ENCODE peak calls at places on chromosomes 12 and 14, in five cellular contexts. One of them, this sample, is unnamed.

GRCh38 chr12:11347810-11348209 is 37.6 kb upstream of the PRB4 start:
- DNase-seq in iPS DF 6.9: no peak
- DNase-seq in cardiac muscle cell: no peak
- DNase-seq in IMR-90: no peak
- DNase-seq in endothelial cell of umbilical vein: no peak
- DNase-seq in this sample: no peak

GRCh38 chr14:68815288-68816182 is 22.7 kb upstream of the ZFP36L1 start:
- DNase-seq in IMR-90: no peak
- DNase-seq in endothelial cell of umbilical vein: peak; percentile 62
- DNase-seq in cardiac muscle cell: no peak
- DNase-seq in iPS DF 6.9: no peak
- DNase-seq in this sample: no peak

GRCh38 chr14:76985021-76985420 is 43.5 kb downstream of the IRF2BPL start:
- DNase-seq in endothelial cell of umbilical vein: no peak
- DNase-seq in IMR-90: peak; percentile 75
- DNase-seq in iPS DF 6.9: no peak
- DNase-seq in cardiac muscle cell: peak; percentile 66
- DNase-seq in this sample: no peak

GRCh38 chr12:70154087-70154486 is 89.1 kb upstream of the CNOT2 start:
- DNase-seq in IMR-90: no peak
- DNase-seq in iPS DF 6.9: no peak
- DNase-seq in cardiac muscle cell: no peak
- DNase-seq in endothelial cell of umbilical vein: no peak
- DNase-seq in this sample: no peak

GRCh38 chr14:36519431-36520321 is at the start of gene NKX2-1:
- DNase-seq in IMR-90: no peak
- DNase-seq in endothelial cell of umbilical vein: no peak
- DNase-seq in iPS DF 6.9: no peak
- DNase-seq in cardiac muscle cell: no peak
- DNase-seq in this sample: no peak

GRCh38 chr12:1629338-1630080 is 478 bp downstream of the WNT5B start:
- DNase-seq in endothelial cell of umbilical vein: no peak
- DNase-seq in cardiac muscle cell: no peak
- DNase-seq in IMR-90: no peak
- DNase-seq in iPS DF 6.9: no peak
- DNase-seq in this sample: peak; percentile 57

GRCh38 chr14:73269729-73270651 is 32.7 kb downstream of the PAPLN start:
- DNase-seq in cardiac muscle cell: peak; percentile 48
- DNase-seq in endothelial cell of umbilical vein: peak; percentile 61
- DNase-seq in IMR-90: peak; percentile 18
- DNase-seq in iPS DF 6.9: no peak
- DNase-seq in this sample: no peak

GRCh38 chr12:68001486-68002466 is 12.5 kb downstream of the IFNG-AS1 start:
- DNase-seq in iPS DF 6.9: no peak
- DNase-seq in endothelial cell of umbilical vein: peak; percentile 3
- DNase-seq in IMR-90: peak; percentile 6
- DNase-seq in cardiac muscle cell: peak; percentile 28
- DNase-seq in this sample: peak; percentile 65

GRCh38 chr12:81596558-81596957 is 162.6 kb downstream of the PPFIA2 start:
- DNase-seq in iPS DF 6.9: no peak
- DNase-seq in IMR-90: no peak
- DNase-seq in endothelial cell of umbilical vein: no peak
- DNase-seq in cardiac muscle cell: no peak
- DNase-seq in this sample: no peak

GRCh38 chr12:13044859-13045384 is 741 bp downstream of the FAM234B start:
- DNase-seq in IMR-90: no peak
- DNase-seq in endothelial cell of umbilical vein: peak; percentile 47
- DNase-seq in cardiac muscle cell: peak; percentile 29
- DNase-seq in iPS DF 6.9: no peak
- DNase-seq in this sample: no peak

GRCh38 chr14:33165144-33165925 is 226.7 kb downstream of the NPAS3 start:
- DNase-seq in IMR-90: no peak
- DNase-seq in iPS DF 6.9: no peak
- DNase-seq in endothelial cell of umbilical vein: no peak
- DNase-seq in cardiac muscle cell: no peak
- DNase-seq in this sample: peak; percentile 85

GRCh38 chr12:105736498-105736897 is 402.3 kb downstream of the NUAK1 start:
- DNase-seq in iPS DF 6.9: no peak
- DNase-seq in endothelial cell of umbilical vein: no peak
- DNase-seq in cardiac muscle cell: no peak
- DNase-seq in IMR-90: no peak
- DNase-seq in this sample: no peak

GRCh38 chr14:91331761-91332447 is 85.7 kb downstream of the CCDC88C start:
- DNase-seq in cardiac muscle cell: no peak
- DNase-seq in IMR-90: no peak
- DNase-seq in endothelial cell of umbilical vein: peak; percentile 43
- DNase-seq in iPS DF 6.9: no peak
- DNase-seq in this sample: no peak

GRCh38 chr12:59672273-59672672 is 76.4 kb downstream of the SLC16A7 start:
- DNase-seq in iPS DF 6.9: no peak
- DNase-seq in IMR-90: no peak
- DNase-seq in cardiac muscle cell: no peak
- DNase-seq in endothelial cell of umbilical vein: no peak
- DNase-seq in this sample: no peak

GRCh38 chr12:91289881-91290280 is 107.3 kb upstream of the DCN start:
- DNase-seq in endothelial cell of umbilical vein: peak; percentile 36
- DNase-seq in iPS DF 6.9: no peak
- DNase-seq in IMR-90: no peak
- DNase-seq in cardiac muscle cell: no peak
- DNase-seq in this sample: no peak

GRCh38 chr14:52661314-52661713 is 34.0 kb downstream of the ERO1A start:
- DNase-seq in cardiac muscle cell: no peak
- DNase-seq in iPS DF 6.9: no peak
- DNase-seq in endothelial cell of umbilical vein: no peak
- DNase-seq in IMR-90: no peak
- DNase-seq in this sample: no peak

GRCh38 chr14:31461545-31461944 is 4.2 kb upstream of the DTD2 start:
- DNase-seq in cardiac muscle cell: no peak
- DNase-seq in IMR-90: no peak
- DNase-seq in iPS DF 6.9: no peak
- DNase-seq in endothelial cell of umbilical vein: no peak
- DNase-seq in this sample: no peak

GRCh38 chr14:31456841-31457664 is at the start of gene DTD2:
- DNase-seq in cardiac muscle cell: peak; percentile 97
- DNase-seq in iPS DF 6.9: peak; percentile 52
- DNase-seq in IMR-90: peak; percentile 92
- DNase-seq in endothelial cell of umbilical vein: peak; percentile 95
- DNase-seq in this sample: peak; percentile 94

GRCh38 chr14:31457665-31458659 is 656 bp upstream of the DTD2 start:
- DNase-seq in endothelial cell of umbilical vein: no peak
- DNase-seq in iPS DF 6.9: no peak
- DNase-seq in cardiac muscle cell: no peak
- DNase-seq in IMR-90: no peak
- DNase-seq in this sample: peak; percentile 15
- H3K4me3 ChIP-seq in endothelial cell of umbilical vein: no peak overlapping the region
- H3K4me3 ChIP-seq in iPS DF 6.9: no peak overlapping the region
- H3K4me3 ChIP-seq in cardiac muscle cell: no peak overlapping the region
- H3K4me3 ChIP-seq in IMR-90: no peak overlapping the region
- H3K4me3 ChIP-seq in this sample: peak overlapping the region; percentile 93

DNA sequence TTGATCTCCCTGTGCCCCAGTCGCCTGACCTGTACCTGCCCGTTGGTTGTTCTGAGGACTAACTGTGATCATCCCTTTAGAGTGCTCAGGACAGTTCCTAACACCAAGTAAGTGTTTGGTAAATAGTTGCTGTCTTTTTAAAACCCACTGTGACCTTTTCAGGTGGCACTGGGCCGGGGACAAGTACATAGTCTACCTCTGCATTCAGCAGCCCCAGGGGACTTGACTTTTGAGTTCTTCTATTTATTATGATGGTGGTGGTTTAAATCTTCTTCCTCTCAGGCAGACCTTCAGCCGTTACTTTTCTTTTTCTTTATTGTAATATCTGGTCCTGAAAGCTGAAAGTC is 38.8 kb downstream of the EVL start:
- DNase-seq in cardiac muscle cell: no peak
- DNase-seq in IMR-90: no peak
- DNase-seq in iPS DF 6.9: no peak
- DNase-seq in endothelial cell of umbilical vein: no peak
- DNase-seq in this sample: no peak
- H3K27ac ChIP-seq in cardiac muscle cell: no peak overlapping the region
- H3K27ac ChIP-seq in IMR-90: no peak overlapping the region
- H3K27ac ChIP-seq in iPS DF 6.9: no peak overlapping the region
- H3K27ac ChIP-seq in endothelial cell of umbilical vein: no peak overlapping the region
- H3K27ac ChIP-seq in this sample: no peak overlapping the region

GRCh38 chr12:89179245-89179644 is 173.1 kb downstream of the DUSP6 start:
- DNase-seq in iPS DF 6.9: no peak
- DNase-seq in IMR-90: no peak
- DNase-seq in cardiac muscle cell: no peak
- DNase-seq in endothelial cell of umbilical vein: no peak
- DNase-seq in this sample: no peak
- H3K4me1 ChIP-seq in iPS DF 6.9: no peaks in the 10 kb centered on the region
- H3K4me1 ChIP-seq in IMR-90: peaks cover 2% of the 10 kb centered on the region
- H3K4me1 ChIP-seq in cardiac muscle cell: no peaks in the 10 kb centered on the region
- H3K4me1 ChIP-seq in endothelial cell of umbilical vein: peaks cover 18% of the 10 kb centered on the region
- H3K4me1 ChIP-seq in this sample: no peaks in the 10 kb centered on the region

DNA sequence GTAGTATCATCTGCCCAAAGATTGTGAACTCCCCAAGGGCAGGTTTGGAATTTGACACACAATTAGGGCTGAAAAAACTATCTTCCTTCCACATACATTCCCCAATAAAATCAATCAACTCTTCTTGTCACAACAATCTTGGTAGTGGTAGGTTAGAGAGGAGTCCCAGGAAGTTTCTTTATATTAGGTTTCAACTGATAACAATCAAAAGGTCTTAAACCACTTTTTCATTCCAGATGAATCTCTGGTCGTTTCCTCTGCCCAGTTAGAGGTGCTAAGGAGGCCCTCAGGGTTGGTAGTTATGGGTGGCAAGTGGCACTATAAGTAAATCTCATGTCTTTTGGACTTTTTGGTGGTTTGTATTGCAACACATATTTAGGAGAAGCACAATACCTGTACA is 1.7 kb upstream of the SLC38A2 start:
- DNase-seq in endothelial cell of umbilical vein: no peak
- DNase-seq in iPS DF 6.9: no peak
- DNase-seq in IMR-90: no peak
- DNase-seq in cardiac muscle cell: no peak
- DNase-seq in this sample: no peak
- H3K4me3 ChIP-seq in endothelial cell of umbilical vein: no peak overlapping the region
- H3K4me3 ChIP-seq in iPS DF 6.9: no peak overlapping the region
- H3K4me3 ChIP-seq in IMR-90: no peak overlapping the region
- H3K4me3 ChIP-seq in cardiac muscle cell: no peak overlapping the region
- H3K4me3 ChIP-seq in this sample: peak overlapping the region; percentile 86

GRCh38 chr12:6224550-6224949 is 24.4 kb downstream of the CD9 start:
- DNase-seq in IMR-90: no peak
- DNase-seq in cardiac muscle cell: peak; percentile 19
- DNase-seq in iPS DF 6.9: no peak
- DNase-seq in endothelial cell of umbilical vein: peak; percentile 56
- DNase-seq in this sample: no peak
- H3K27ac ChIP-seq in IMR-90: no peak overlapping the region
- H3K27ac ChIP-seq in cardiac muscle cell: no peak overlapping the region
- H3K27ac ChIP-seq in iPS DF 6.9: no peak overlapping the region
- H3K27ac ChIP-seq in endothelial cell of umbilical vein: no peak overlapping the region
- H3K27ac ChIP-seq in this sample: no peak overlapping the region